ENCODE peak calls at places on chromosome 4, in seven cellular contexts. R, C, W, I, Q, J and E are unnamed samples.

GRCh38 chr4:123430031-123430430 is 33.4 kb downstream of the SPRY1 start:
- DNase-seq in J (no peak), Q (no peak), C (no peak), I (no peak), R (no peak), W (no peak), E (no peak)

GRCh38 chr4:185305979-185306442 is 89.7 kb downstream of the LRP2BP start:
- DNase-seq in W (peak; percentile 97), R (no peak), J (peak; percentile 95), C (no peak), Q (no peak), I (peak; percentile 97), E (no peak)

GRCh38 chr4:21118301-21118700 is 418.0 kb downstream of the PACRGL start:
- DNase-seq in C (no peak), I (no peak), Q (no peak), J (no peak), R (no peak), W (no peak), E (no peak)

GRCh38 chr4:101200561-101200960 is 146.8 kb downstream of the PPP3CA start:
- DNase-seq in I (peak; percentile 90), R (no peak), W (peak; percentile 98), Q (no peak), C (no peak), J (peak; percentile 85), E (no peak)

GRCh38 chr4:169009281-169010124 is 552 bp downstream of the CBR4 start:
- DNase-seq in R (peak; percentile 61), W (peak; percentile 53), J (peak; percentile 67), Q (peak; percentile 70), C (peak; percentile 75), I (peak; percentile 51), E (peak; percentile 60)

GRCh38 chr4:183797041-183797444 is 108.1 kb upstream of the STOX2 start:
- DNase-seq in W (no peak), Q (peak; percentile 48), I (no peak), R (no peak), J (no peak), C (peak; percentile 34), E (peak; percentile 38)

GRCh38 chr4:112952301-112952700 is 97.2 kb upstream of the ANK2 start:
- DNase-seq in I (no peak), Q (no peak), C (no peak), R (no peak), W (no peak), J (no peak), E (no peak)

GRCh38 chr4:25513814-25514213 is 136.8 kb downstream of the ANAPC4 start:
- DNase-seq in I (no peak), W (no peak), J (no peak), C (no peak), Q (no peak), R (no peak), E (no peak)

GRCh38 chr4:84673475-84674230 is 90.7 kb downstream of the CDS1 start:
- DNase-seq in I (peak; percentile 75), J (peak; percentile 90), C (no peak), W (peak; percentile 92), Q (no peak), R (no peak), E (no peak)

GRCh38 chr4:26325191-26325590 is 4.4 kb downstream of the RBPJ start:
- DNase-seq in C (no peak), Q (no peak), J (peak; percentile 50), R (peak; percentile 49), I (peak; percentile 43), W (peak; percentile 67), E (peak; percentile 20)

GRCh38 chr4:4541040-4541631 is 712 bp downstream of the STX18 start:
- DNase-seq in I (peak; percentile 38), Q (peak; percentile 46), W (peak; percentile 65), R (no peak), J (peak; percentile 78), C (peak; percentile 33), E (peak; percentile 24)

GRCh38 chr4:97845758-97846157 is 297.5 kb downstream of the STPG2 start:
- DNase-seq in Q (no peak), W (no peak), I (no peak), R (no peak), J (no peak), C (no peak), E (no peak)

GRCh38 chr4:186486172-186486571 is 69.2 kb downstream of the MTNR1A start:
- DNase-seq in Q (no peak), J (no peak), W (peak; percentile 4), R (no peak), C (no peak), I (no peak), E (no peak)

GRCh38 chr4:150679018-150679766 is 97.2 kb downstream of the MAB21L2 start:
- DNase-seq in I (no peak), C (no peak), R (no peak), W (no peak), Q (no peak), J (no peak), E (no peak)

GRCh38 chr4:118751634-118752293 is 66.6 kb downstream of the METTL14 start:
- DNase-seq in W (peak; percentile 55), C (no peak), R (no peak), Q (no peak), J (no peak), I (peak; percentile 68), E (no peak)

GRCh38 chr4:118754890-118755289 is 69.7 kb downstream of the METTL14 start:
- DNase-seq in R (no peak), I (no peak), C (no peak), Q (no peak), W (no peak), J (no peak), E (no peak)

GRCh38 chr4:118752551-118752950 is 67.4 kb downstream of the METTL14 start:
- DNase-seq in C (no peak), I (peak; percentile 41), W (no peak), J (no peak), R (no peak), Q (no peak), E (no peak)

GRCh38 chr4:118753096-118753495 is 67.9 kb downstream of the METTL14 start:
- DNase-seq in C (no peak), J (no peak), W (no peak), Q (no peak), R (no peak), I (no peak), E (no peak)

DNA sequence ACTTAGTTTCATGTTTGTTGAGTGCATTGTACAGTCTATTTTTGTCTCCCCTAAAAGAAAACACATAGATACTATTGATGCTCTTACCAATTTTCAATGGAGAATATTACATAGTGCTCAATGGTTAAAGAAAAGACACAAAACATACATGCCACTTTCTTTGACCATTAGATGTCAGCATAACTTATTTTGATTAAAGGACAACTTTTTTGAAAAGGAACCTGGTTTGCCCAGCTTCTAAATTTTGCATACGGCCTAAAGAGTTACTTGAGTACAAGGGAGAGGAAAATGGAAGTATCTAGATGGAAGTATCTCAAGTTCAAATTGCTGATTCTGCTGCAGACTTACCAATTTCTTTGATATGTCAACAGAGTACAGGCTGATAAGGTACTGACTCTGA is 68.5 kb downstream of the METTL14 start:
- DNase-seq in J (no peak), R (no peak), W (no peak), Q (no peak), I (no peak), C (no peak), E (no peak)
- H3K36me3 ChIP-seq in J (peaks cover 22% of the 10 kb centered on the region), R (peaks cover 28% of the 10 kb centered on the region), W (peaks cover 38% of the 10 kb centered on the region), Q (no peaks in the 10 kb centered on the region), I (peaks cover 55% of the 10 kb centered on the region), C (no peaks in the 10 kb centered on the region), E (no peaks in the 10 kb centered on the region)

GRCh38 chr4:119479180-119479814 is 149.3 kb downstream of the PDE5A start:
- DNase-seq in C (no peak), I (no peak), R (no peak), J (no peak), W (no peak), Q (no peak), E (no peak)

GRCh38 chr4:119478446-119479179 is 150.0 kb downstream of the PDE5A start:
- DNase-seq in I (no peak), J (no peak), R (no peak), Q (no peak), C (no peak), W (peak; percentile 55), E (no peak)

GRCh38 chr4:119477412-119478053 is 151.1 kb downstream of the PDE5A start:
- DNase-seq in Q (no peak), R (no peak), I (no peak), W (peak; percentile 41), C (no peak), J (no peak), E (no peak)

GRCh38 chr4:119479835-119480234 is 148.8 kb downstream of the PDE5A start:
- DNase-seq in I (no peak), C (no peak), W (no peak), J (no peak), R (no peak), Q (no peak), E (no peak)

DNA sequence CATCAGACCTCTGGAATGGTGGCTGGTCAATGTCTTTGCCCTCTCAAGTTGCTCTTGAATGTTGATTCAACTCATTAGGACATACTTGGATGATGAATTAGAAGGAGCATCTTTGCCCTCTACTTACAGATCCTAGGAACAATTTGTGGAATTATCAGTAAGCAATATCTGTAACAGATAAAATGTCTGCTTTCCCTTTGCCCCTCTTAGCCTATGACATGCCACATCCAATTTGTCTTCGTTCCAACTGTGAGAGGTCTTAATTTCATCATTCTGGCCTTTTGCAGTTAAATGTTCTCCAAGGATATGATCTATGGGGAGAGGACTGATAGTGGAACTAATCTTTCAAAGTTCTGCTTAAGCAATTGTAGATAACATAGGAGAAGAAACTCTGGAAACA is 148.3 kb downstream of the PDE5A start:
- DNase-seq in Q (no peak), I (no peak), J (no peak), R (no peak), C (no peak), W (no peak), E (no peak)
- H3K36me3 ChIP-seq in Q (no peaks in the 10 kb centered on the region), I (peaks cover 2% of the 10 kb centered on the region), J (peaks cover 4% of the 10 kb centered on the region), R (peaks cover 27% of the 10 kb centered on the region), C (peaks cover 3% of the 10 kb centered on the region), W (peaks cover 9% of the 10 kb centered on the region), E (peaks cover 3% of the 10 kb centered on the region)

DNA sequence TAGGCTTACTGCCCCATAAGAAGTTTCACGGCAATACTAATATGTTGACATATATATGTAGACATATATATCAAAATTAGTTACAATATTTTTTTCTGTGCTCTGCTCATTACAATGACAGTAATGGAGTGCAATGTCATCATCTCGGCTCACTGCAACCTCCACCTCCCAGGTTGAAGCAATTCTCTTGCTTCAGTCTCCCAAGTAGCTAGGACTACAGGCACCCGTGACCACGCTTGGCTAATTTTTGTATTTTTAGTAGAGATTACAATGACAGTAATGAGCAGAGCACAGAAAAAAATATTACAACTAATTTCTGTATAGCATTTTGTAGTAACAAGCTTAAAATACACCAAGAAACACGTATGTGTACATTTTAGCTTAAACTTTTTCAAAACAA is 7.6 kb downstream of the EIF4E start:
- DNase-seq in C (no peak), I (no peak), J (no peak), Q (no peak), R (no peak), W (no peak), E (no peak)
- H3K36me3 ChIP-seq in C (no peaks in the 10 kb centered on the region), I (peaks cover 5% of the 10 kb centered on the region), J (peaks cover 19% of the 10 kb centered on the region), Q (no peaks in the 10 kb centered on the region), R (peaks cover 15% of the 10 kb centered on the region), W (peaks cover 4% of the 10 kb centered on the region), E (no peaks in the 10 kb centered on the region)

GRCh38 chr4:86815653-86816052 is 33.5 kb downstream of the SLC10A6 start:
- DNase-seq in Q (no peak), C (no peak), W (no peak), J (no peak), R (no peak), I (no peak), E (no peak)

GRCh38 chr4:86816463-86817107 is 32.6 kb downstream of the SLC10A6 start:
- DNase-seq in Q (no peak), R (no peak), C (peak; percentile 33), W (peak; percentile 24), I (no peak), J (no peak), E (no peak)

GRCh38 chr4:86809809-86810208 is 39.4 kb downstream of the SLC10A6 start:
- DNase-seq in I (no peak), Q (no peak), W (no peak), C (no peak), R (no peak), J (no peak), E (no peak)

GRCh38 chr4:86810867-86811266 is 38.3 kb downstream of the SLC10A6 start:
- DNase-seq in J (no peak), C (no peak), W (no peak), R (no peak), Q (no peak), I (no peak), E (no peak)
- H3K36me3 ChIP-seq in J (peaks cover 20% of the 10 kb centered on the region), C (no peaks in the 10 kb centered on the region), W (peaks cover 27% of the 10 kb centered on the region), R (no peaks in the 10 kb centered on the region), Q (no peaks in the 10 kb centered on the region), I (peaks cover 11% of the 10 kb centered on the region), E (peaks cover under 1% of the 10 kb centered on the region)